ENCODE peak calls at places on chromosomes 2 and 18, in eight cellular contexts. One of them, this sample, is unnamed.

GRCh38 chr2:84022810-84023431 is 436.2 kb downstream of the SUCLG1 start:
- DNase-seq in bronchial epithelial cell: peak
- DNase-seq in IMR-90: peak
- DNase-seq in left ventricle myocardium inferior: no peak
- DNase-seq in HFF-Myc: peak
- DNase-seq in mucosa of descending colon: no peak
- DNase-seq in cardiac muscle cell: peak
- DNase-seq in A549: peak
- DNase-seq in this sample: peak

GRCh38 chr2:28681216-28681981 is 70.2 kb upstream of the PPP1CB start:
- DNase-seq in A549: no peak
- DNase-seq in bronchial epithelial cell: peak
- DNase-seq in cardiac muscle cell: no peak
- DNase-seq in left ventricle myocardium inferior: no peak
- DNase-seq in HFF-Myc: no peak
- DNase-seq in IMR-90: peak
- DNase-seq in mucosa of descending colon: no peak
- DNase-seq in this sample: peak

GRCh38 chr2:86622878-86623548 is 652 bp downstream of the RNF103 start:
- DNase-seq in left ventricle myocardium inferior: peak
- DNase-seq in HFF-Myc: no peak
- DNase-seq in bronchial epithelial cell: no peak
- DNase-seq in mucosa of descending colon: peak
- DNase-seq in A549: peak
- DNase-seq in cardiac muscle cell: peak
- DNase-seq in IMR-90: no peak
- DNase-seq in this sample: no peak

GRCh38 chr2:188974184-188974583 is at the start of gene COL3A1:
- DNase-seq in bronchial epithelial cell: no peak
- DNase-seq in cardiac muscle cell: peak
- DNase-seq in mucosa of descending colon: no peak
- DNase-seq in HFF-Myc: peak
- DNase-seq in IMR-90: peak
- DNase-seq in A549: no peak
- DNase-seq in left ventricle myocardium inferior: peak
- DNase-seq in this sample: no peak

GRCh38 chr2:150137338-150137737 is 350.1 kb downstream of the RND3 start:
- DNase-seq in left ventricle myocardium inferior: no peak
- DNase-seq in IMR-90: no peak
- DNase-seq in cardiac muscle cell: no peak
- DNase-seq in HFF-Myc: no peak
- DNase-seq in mucosa of descending colon: no peak
- DNase-seq in bronchial epithelial cell: peak
- DNase-seq in A549: no peak
- DNase-seq in this sample: no peak

GRCh38 chr2:180472133-180472532 is 465.0 kb upstream of the CWC22 start:
- DNase-seq in bronchial epithelial cell: no peak
- DNase-seq in mucosa of descending colon: no peak
- DNase-seq in HFF-Myc: peak
- DNase-seq in cardiac muscle cell: no peak
- DNase-seq in IMR-90: peak
- DNase-seq in A549: no peak
- DNase-seq in left ventricle myocardium inferior: no peak
- DNase-seq in this sample: no peak

GRCh38 chr2:58562281-58562680 is 321.2 kb upstream of the FANCL start:
- DNase-seq in mucosa of descending colon: no peak
- DNase-seq in cardiac muscle cell: no peak
- DNase-seq in bronchial epithelial cell: peak
- DNase-seq in IMR-90: no peak
- DNase-seq in left ventricle myocardium inferior: no peak
- DNase-seq in A549: no peak
- DNase-seq in HFF-Myc: no peak
- DNase-seq in this sample: peak

GRCh38 chr18:23232331-23232730 is 97.0 kb downstream of the CABLES1 start:
- DNase-seq in left ventricle myocardium inferior: no peak
- DNase-seq in A549: no peak
- DNase-seq in mucosa of descending colon: no peak
- DNase-seq in bronchial epithelial cell: no peak
- DNase-seq in cardiac muscle cell: no peak
- DNase-seq in IMR-90: no peak
- DNase-seq in HFF-Myc: no peak
- DNase-seq in this sample: no peak

GRCh38 chr18:10047237-10047636 is 133.4 kb downstream of the VAPA start:
- DNase-seq in HFF-Myc: peak
- DNase-seq in cardiac muscle cell: no peak
- DNase-seq in IMR-90: peak
- DNase-seq in A549: no peak
- DNase-seq in bronchial epithelial cell: no peak
- DNase-seq in left ventricle myocardium inferior: no peak
- DNase-seq in mucosa of descending colon: no peak
- DNase-seq in this sample: no peak

GRCh38 chr18:35143615-35144596 is 96.9 kb upstream of the ZNF397 start:
- DNase-seq in HFF-Myc: peak
- DNase-seq in mucosa of descending colon: peak
- DNase-seq in A549: peak
- DNase-seq in IMR-90: peak
- DNase-seq in left ventricle myocardium inferior: no peak
- DNase-seq in cardiac muscle cell: peak
- DNase-seq in bronchial epithelial cell: peak
- DNase-seq in this sample: no peak

GRCh38 chr2:168565112-168565511 is 109.0 kb downstream of the CERS6 start:
- DNase-seq in HFF-Myc: no peak
- DNase-seq in mucosa of descending colon: no peak
- DNase-seq in IMR-90: peak
- DNase-seq in bronchial epithelial cell: peak
- DNase-seq in cardiac muscle cell: no peak
- DNase-seq in A549: no peak
- DNase-seq in left ventricle myocardium inferior: no peak
- DNase-seq in this sample: peak

DNA sequence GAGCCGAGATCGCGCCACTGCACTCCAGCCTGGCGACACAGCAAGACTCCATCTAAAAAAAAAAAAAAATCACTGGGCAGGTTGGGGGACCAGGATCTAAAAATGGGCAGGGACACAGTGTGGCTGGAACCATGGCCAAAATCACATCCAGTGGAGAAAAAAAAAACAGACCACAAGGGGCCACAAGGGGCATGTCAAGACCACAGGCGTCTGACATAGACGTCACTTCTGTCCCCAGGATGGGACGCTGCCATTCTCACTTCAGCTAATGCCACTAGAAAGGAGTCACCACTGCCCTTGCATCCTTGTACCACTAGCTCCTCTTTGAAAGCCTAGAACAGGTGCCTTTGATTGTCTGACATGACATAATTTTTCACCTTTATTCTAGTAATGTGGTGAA is 2.5 kb upstream of the POMC start:
- DNase-seq in bronchial epithelial cell: no peak
- DNase-seq in A549: no peak
- DNase-seq in left ventricle myocardium inferior: no peak
- DNase-seq in mucosa of descending colon: no peak
- DNase-seq in HFF-Myc: no peak
- DNase-seq in IMR-90: no peak
- DNase-seq in cardiac muscle cell: no peak
- DNase-seq in this sample: no peak
- TF ChIP-seq CTCF in bronchial epithelial cell: no peak
- TF ChIP-seq CTCF in A549: no peak
- TF ChIP-seq CTCF in left ventricle myocardium inferior: no peak
- TF ChIP-seq CTCF in mucosa of descending colon: no peak
- TF ChIP-seq CTCF in HFF-Myc: no peak
- TF ChIP-seq CTCF in IMR-90: no peak
- TF ChIP-seq CTCF in cardiac muscle cell: no peak
- TF ChIP-seq CTCF in this sample: no peak

GRCh38 chr2:12721571-12722444 is 5.1 kb downstream of the TRIB2 start:
- DNase-seq in IMR-90: peak
- DNase-seq in bronchial epithelial cell: peak
- DNase-seq in A549: no peak
- DNase-seq in mucosa of descending colon: no peak
- DNase-seq in cardiac muscle cell: no peak
- DNase-seq in left ventricle myocardium inferior: no peak
- DNase-seq in HFF-Myc: no peak
- DNase-seq in this sample: no peak
- H3K4me3 ChIP-seq in IMR-90: no peak
- H3K4me3 ChIP-seq in bronchial epithelial cell: no peak
- H3K4me3 ChIP-seq in A549: no peak
- H3K4me3 ChIP-seq in mucosa of descending colon: no peak
- H3K4me3 ChIP-seq in cardiac muscle cell: no peak
- H3K4me3 ChIP-seq in left ventricle myocardium inferior: peak
- H3K4me3 ChIP-seq in HFF-Myc: peak
- H3K4me3 ChIP-seq in this sample: no peak

GRCh38 chr2:37925063-37925897 is at the start of gene RMDN2:
- DNase-seq in A549: peak
- DNase-seq in IMR-90: peak
- DNase-seq in HFF-Myc: peak
- DNase-seq in left ventricle myocardium inferior: peak
- DNase-seq in mucosa of descending colon: peak
- DNase-seq in bronchial epithelial cell: peak
- DNase-seq in cardiac muscle cell: peak
- DNase-seq in this sample: peak
- TF ChIP-seq CTCF in A549: no peak
- TF ChIP-seq CTCF in IMR-90: peak
- TF ChIP-seq CTCF in HFF-Myc: no peak
- TF ChIP-seq CTCF in left ventricle myocardium inferior: peak
- TF ChIP-seq CTCF in mucosa of descending colon: no peak
- TF ChIP-seq CTCF in bronchial epithelial cell: no peak
- TF ChIP-seq CTCF in cardiac muscle cell: no peak
- TF ChIP-seq CTCF in this sample: no peak

GRCh38 chr2:48812376-48812775 is 56.9 kb upstream of the LHCGR start:
- DNase-seq in cardiac muscle cell: no peak
- DNase-seq in mucosa of descending colon: no peak
- DNase-seq in IMR-90: no peak
- DNase-seq in bronchial epithelial cell: no peak
- DNase-seq in HFF-Myc: no peak
- DNase-seq in left ventricle myocardium inferior: no peak
- DNase-seq in A549: no peak
- DNase-seq in this sample: no peak

GRCh38 chr2:48808311-48808710 is 52.8 kb upstream of the LHCGR start:
- DNase-seq in A549: no peak
- DNase-seq in left ventricle myocardium inferior: no peak
- DNase-seq in mucosa of descending colon: no peak
- DNase-seq in cardiac muscle cell: no peak
- DNase-seq in HFF-Myc: no peak
- DNase-seq in bronchial epithelial cell: no peak
- DNase-seq in IMR-90: no peak
- DNase-seq in this sample: no peak
- H3K4me3 ChIP-seq in A549: no peak
- H3K4me3 ChIP-seq in left ventricle myocardium inferior: no peak
- H3K4me3 ChIP-seq in mucosa of descending colon: no peak
- H3K4me3 ChIP-seq in cardiac muscle cell: no peak
- H3K4me3 ChIP-seq in HFF-Myc: no peak
- H3K4me3 ChIP-seq in bronchial epithelial cell: no peak
- H3K4me3 ChIP-seq in IMR-90: no peak
- H3K4me3 ChIP-seq in this sample: no peak

GRCh38 chr2:73291461-73292315 is 1.7 kb downstream of the EGR4 start:
- DNase-seq in A549: peak
- DNase-seq in IMR-90: no peak
- DNase-seq in bronchial epithelial cell: no peak
- DNase-seq in mucosa of descending colon: no peak
- DNase-seq in left ventricle myocardium inferior: no peak
- DNase-seq in cardiac muscle cell: peak
- DNase-seq in HFF-Myc: no peak
- DNase-seq in this sample: no peak

GRCh38 chr2:73292316-73292905 is 937 bp downstream of the EGR4 start:
- DNase-seq in IMR-90: no peak
- DNase-seq in A549: no peak
- DNase-seq in left ventricle myocardium inferior: no peak
- DNase-seq in HFF-Myc: no peak
- DNase-seq in bronchial epithelial cell: no peak
- DNase-seq in mucosa of descending colon: no peak
- DNase-seq in cardiac muscle cell: no peak
- DNase-seq in this sample: no peak

GRCh38 chr2:73294239-73294638 is 891 bp upstream of the EGR4 start:
- DNase-seq in A549: no peak
- DNase-seq in left ventricle myocardium inferior: no peak
- DNase-seq in IMR-90: no peak
- DNase-seq in HFF-Myc: no peak
- DNase-seq in cardiac muscle cell: no peak
- DNase-seq in bronchial epithelial cell: no peak
- DNase-seq in mucosa of descending colon: no peak
- DNase-seq in this sample: no peak

GRCh38 chr2:73292906-73293533 is 328 bp downstream of the EGR4 start:
- DNase-seq in HFF-Myc: no peak
- DNase-seq in left ventricle myocardium inferior: no peak
- DNase-seq in mucosa of descending colon: no peak
- DNase-seq in A549: peak
- DNase-seq in cardiac muscle cell: no peak
- DNase-seq in bronchial epithelial cell: no peak
- DNase-seq in IMR-90: no peak
- DNase-seq in this sample: no peak

GRCh38 chr2:73293534-73294171 is at the start of gene EGR4:
- DNase-seq in A549: peak
- DNase-seq in left ventricle myocardium inferior: no peak
- DNase-seq in IMR-90: peak
- DNase-seq in mucosa of descending colon: peak
- DNase-seq in bronchial epithelial cell: peak
- DNase-seq in HFF-Myc: no peak
- DNase-seq in cardiac muscle cell: peak
- DNase-seq in this sample: no peak
- TF ChIP-seq CTCF in A549: no peak
- TF ChIP-seq CTCF in left ventricle myocardium inferior: no peak
- TF ChIP-seq CTCF in IMR-90: no peak
- TF ChIP-seq CTCF in mucosa of descending colon: no peak
- TF ChIP-seq CTCF in bronchial epithelial cell: no peak
- TF ChIP-seq CTCF in HFF-Myc: no peak
- TF ChIP-seq CTCF in cardiac muscle cell: no peak
- TF ChIP-seq CTCF in this sample: no peak

GRCh38 chr2:219488844-219489194 is 9.9 kb upstream of the GMPPA start:
- DNase-seq in HFF-Myc: no peak
- DNase-seq in IMR-90: no peak
- DNase-seq in cardiac muscle cell: no peak
- DNase-seq in A549: no peak
- DNase-seq in mucosa of descending colon: no peak
- DNase-seq in bronchial epithelial cell: no peak
- DNase-seq in left ventricle myocardium inferior: no peak
- DNase-seq in this sample: no peak

GRCh38 chr2:219485201-219485580 is 13.5 kb upstream of the GMPPA start:
- DNase-seq in left ventricle myocardium inferior: no peak
- DNase-seq in mucosa of descending colon: no peak
- DNase-seq in bronchial epithelial cell: no peak
- DNase-seq in HFF-Myc: no peak
- DNase-seq in cardiac muscle cell: peak
- DNase-seq in IMR-90: no peak
- DNase-seq in A549: no peak
- DNase-seq in this sample: no peak

GRCh38 chr2:219488149-219488843 is 10.4 kb upstream of the GMPPA start:
- DNase-seq in IMR-90: no peak
- DNase-seq in mucosa of descending colon: no peak
- DNase-seq in HFF-Myc: no peak
- DNase-seq in bronchial epithelial cell: no peak
- DNase-seq in cardiac muscle cell: no peak
- DNase-seq in A549: no peak
- DNase-seq in left ventricle myocardium inferior: no peak
- DNase-seq in this sample: no peak

GRCh38 chr2:219484343-219485200 is 14.1 kb upstream of the GMPPA start:
- DNase-seq in IMR-90: no peak
- DNase-seq in mucosa of descending colon: no peak
- DNase-seq in HFF-Myc: no peak
- DNase-seq in bronchial epithelial cell: no peak
- DNase-seq in A549: no peak
- DNase-seq in left ventricle myocardium inferior: no peak
- DNase-seq in cardiac muscle cell: peak
- DNase-seq in this sample: no peak

GRCh38 chr2:219486424-219486959 is 12.2 kb upstream of the GMPPA start:
- DNase-seq in IMR-90: no peak
- DNase-seq in A549: no peak
- DNase-seq in mucosa of descending colon: no peak
- DNase-seq in bronchial epithelial cell: no peak
- DNase-seq in left ventricle myocardium inferior: no peak
- DNase-seq in cardiac muscle cell: peak
- DNase-seq in HFF-Myc: no peak
- DNase-seq in this sample: no peak
- H3K4me3 ChIP-seq in IMR-90: no peak
- H3K4me3 ChIP-seq in A549: no peak
- H3K4me3 ChIP-seq in mucosa of descending colon: no peak
- H3K4me3 ChIP-seq in bronchial epithelial cell: no peak
- H3K4me3 ChIP-seq in left ventricle myocardium inferior: no peak
- H3K4me3 ChIP-seq in cardiac muscle cell: no peak
- H3K4me3 ChIP-seq in HFF-Myc: no peak
- H3K4me3 ChIP-seq in this sample: no peak